ENCODE peak calls at places on chromosomes 2 and 18, in five cellular contexts. O is right lobe of liver; Z is central memory CD4-positive, alpha-beta T cell; W is BJ; S is stromal cell of bone marrow. X is an unnamed sample.
A peak's percentile ranks its signal among the peaks of the same experiment; 100 is the strongest.

GRCh38 chr2:175964195-175964594 is 37.9 kb downstream of the LNPK start:
- DNase-seq in Z (no peak), W (no peak), S (no peak), O (no peak), X (no peak)

GRCh38 chr2:147482590-147483292 is 362.1 kb upstream of the ACVR2A start:
- DNase-seq in S (no peak), W (no peak), O (no peak), Z (no peak), X (no peak)

GRCh38 chr18:6566338-6566911 is 151.7 kb upstream of the L3MBTL4 start:
- DNase-seq in W (no peak), O (no peak), S (no peak), Z (no peak), X (no peak)

GRCh38 chr2:174670446-174670845 is 72.8 kb upstream of the WIPF1 start:
- DNase-seq in W (no peak), S (no peak), Z (no peak), O (no peak), X (no peak)

GRCh38 chr18:59382388-59382787 is 23.3 kb upstream of the LMAN1 start:
- DNase-seq in S (no peak), O (no peak), Z (no peak), W (no peak), X (no peak)

GRCh38 chr2:101972621-101973434 is 18.9 kb upstream of the IL1R2 start:
- DNase-seq in W (peak; percentile 96), Z (no peak), O (no peak), S (peak; percentile 85), X (no peak)

GRCh38 chr2:120736955-120737801 is 1.5 kb downstream of the GLI2 start:
- DNase-seq in O (no peak), S (peak; percentile 62), W (peak; percentile 70), Z (no peak), X (no peak)

GRCh38 chr2:68766378-68766845 is 31.8 kb downstream of the ARHGAP25 start:
- DNase-seq in Z (peak; percentile 79), O (peak; percentile 61), S (no peak), W (no peak), X (no peak)

GRCh38 chr2:70024284-70024683 is 62.9 kb upstream of the ASPRV1 start:
- DNase-seq in S (no peak), O (no peak), W (no peak), Z (no peak), X (no peak)

GRCh38 chr2:238467772-238468171 is 41.0 kb downstream of the ASB1 start:
- DNase-seq in W (no peak), S (peak; percentile 58), O (no peak), Z (no peak), X (no peak)

GRCh38 chr2:39523308-39524044 is 86.4 kb upstream of the MAP4K3 start:
- DNase-seq in W (peak; percentile 76), S (peak; percentile 69), Z (no peak), O (no peak), X (no peak)

GRCh38 chr18:37179384-37179783 is 350.5 kb downstream of the KIAA1328 start:
- DNase-seq in S (no peak), Z (no peak), W (no peak), O (no peak), X (no peak)

GRCh38 chr2:9356336-9356735 is 67.0 kb downstream of the ITGB1BP1 start:
- DNase-seq in W (no peak), S (no peak), Z (no peak), O (no peak), X (no peak)

GRCh38 chr2:29113891-29114321 is 1.3 kb upstream of the CLIP4 start:
- DNase-seq in W (peak; percentile 81), O (no peak), Z (no peak), S (peak; percentile 74), X (no peak)

GRCh38 chr2:25672500-25673169 is 742 bp downstream of the DTNB start:
- DNase-seq in W (no peak), Z (peak; percentile 67), O (peak; percentile 72), S (no peak), X (no peak)

GRCh38 chr2:206974556-206974955 is 35.2 kb downstream of the CPO start:
- DNase-seq in S (no peak), Z (no peak), O (no peak), W (no peak), X (no peak)

X was measured in anterior cingulate cortex.